ENCODE peak calls at places on chromosomes 13 and 19, in seven cellular contexts. One of them, this sample, is unnamed.

GRCh38 chr19:53944933-53945332 is 17.8 kb upstream of the CACNG8 start:
- DNase-seq in HCT116: no peak
- DNase-seq in upper lobe of right lung: no peak
- DNase-seq in IMR-90: no peak
- DNase-seq in lung: no peak
- DNase-seq in heart left ventricle: no peak
- DNase-seq in tibial nerve: no peak
- DNase-seq in this sample: no peak

GRCh38 chr13:104616990-104617389 is 1550.8 kb upstream of the SLC10A2 start:
- DNase-seq in HCT116: no peak
- DNase-seq in upper lobe of right lung: no peak
- DNase-seq in IMR-90: no peak
- DNase-seq in lung: no peak
- DNase-seq in heart left ventricle: no peak
- DNase-seq in tibial nerve: no peak
- DNase-seq in this sample: no peak

GRCh38 chr13:101144808-101145419 is 271.4 kb downstream of the NALCN start:
- DNase-seq in HCT116: peak
- DNase-seq in upper lobe of right lung: no peak
- DNase-seq in IMR-90: peak
- DNase-seq in lung: no peak
- DNase-seq in heart left ventricle: no peak
- DNase-seq in tibial nerve: no peak
- DNase-seq in this sample: no peak

GRCh38 chr13:108595416-108596257 is 33.8 kb upstream of the MYO16 start:
- DNase-seq in HCT116: no peak
- DNase-seq in upper lobe of right lung: no peak
- DNase-seq in IMR-90: no peak
- DNase-seq in lung: no peak
- DNase-seq in heart left ventricle: no peak
- DNase-seq in tibial nerve: no peak
- DNase-seq in this sample: no peak

GRCh38 chr13:30881191-30881651 is 24.9 kb upstream of the MEDAG start:
- DNase-seq in HCT116: no peak
- DNase-seq in upper lobe of right lung: no peak
- DNase-seq in IMR-90: no peak
- DNase-seq in lung: no peak
- DNase-seq in heart left ventricle: peak
- DNase-seq in tibial nerve: no peak
- DNase-seq in this sample: no peak

GRCh38 chr13:48790996-48791395 is 137.3 kb downstream of the CYSLTR2 start:
- DNase-seq in HCT116: no peak
- DNase-seq in upper lobe of right lung: no peak
- DNase-seq in IMR-90: no peak
- DNase-seq in lung: no peak
- DNase-seq in heart left ventricle: no peak
- DNase-seq in tibial nerve: no peak
- DNase-seq in this sample: no peak

GRCh38 chr13:35810286-35810685 is 320.9 kb downstream of the DCLK1 start:
- DNase-seq in HCT116: no peak
- DNase-seq in upper lobe of right lung: no peak
- DNase-seq in IMR-90: no peak
- DNase-seq in lung: no peak
- DNase-seq in heart left ventricle: no peak
- DNase-seq in tibial nerve: no peak
- DNase-seq in this sample: no peak

GRCh38 chr13:33659894-33660293 is 158.1 kb upstream of the RFC3 start:
- DNase-seq in HCT116: no peak
- DNase-seq in upper lobe of right lung: no peak
- DNase-seq in IMR-90: no peak
- DNase-seq in lung: no peak
- DNase-seq in heart left ventricle: no peak
- DNase-seq in tibial nerve: no peak
- DNase-seq in this sample: no peak

GRCh38 chr13:31538067-31539042 is 201.0 kb upstream of the RXFP2 start:
- DNase-seq in HCT116: peak
- DNase-seq in upper lobe of right lung: no peak
- DNase-seq in IMR-90: peak
- DNase-seq in lung: no peak
- DNase-seq in heart left ventricle: no peak
- DNase-seq in tibial nerve: no peak
- DNase-seq in this sample: no peak

GRCh38 chr13:93620366-93620765 is 393.8 kb downstream of the GPC6 start:
- DNase-seq in HCT116: no peak
- DNase-seq in upper lobe of right lung: no peak
- DNase-seq in IMR-90: no peak
- DNase-seq in lung: no peak
- DNase-seq in heart left ventricle: no peak
- DNase-seq in tibial nerve: no peak
- DNase-seq in this sample: no peak

GRCh38 chr19:1069009-1069779 is 2.2 kb downstream of the ARHGAP45 start:
- DNase-seq in HCT116: no peak
- DNase-seq in upper lobe of right lung: peak
- DNase-seq in IMR-90: no peak
- DNase-seq in lung: peak
- DNase-seq in heart left ventricle: peak
- DNase-seq in tibial nerve: peak
- DNase-seq in this sample: no peak

GRCh38 chr13:27793377-27794074 is 1.2 kb downstream of the GSX1 start:
- DNase-seq in HCT116: no peak
- DNase-seq in upper lobe of right lung: no peak
- DNase-seq in IMR-90: no peak
- DNase-seq in lung: no peak
- DNase-seq in heart left ventricle: no peak
- DNase-seq in tibial nerve: no peak
- DNase-seq in this sample: no peak

GRCh38 chr19:50679177-50680125 is 30.2 kb downstream of the C19orf81 start:
- DNase-seq in HCT116: peak
- DNase-seq in upper lobe of right lung: peak
- DNase-seq in IMR-90: peak
- DNase-seq in lung: peak
- DNase-seq in heart left ventricle: peak
- DNase-seq in tibial nerve: peak
- DNase-seq in this sample: no peak

GRCh38 chr13:76879876-76880270 is 6.3 kb downstream of the KCTD12 start:
- DNase-seq in HCT116: no peak
- DNase-seq in upper lobe of right lung: no peak
- DNase-seq in IMR-90: no peak
- DNase-seq in lung: no peak
- DNase-seq in heart left ventricle: no peak
- DNase-seq in tibial nerve: no peak
- DNase-seq in this sample: no peak

GRCh38 chr19:3653865-3654513 is 27.4 kb upstream of the CACTIN start:
- DNase-seq in HCT116: no peak
- DNase-seq in upper lobe of right lung: no peak
- DNase-seq in IMR-90: no peak
- DNase-seq in lung: no peak
- DNase-seq in heart left ventricle: no peak
- DNase-seq in tibial nerve: no peak
- DNase-seq in this sample: no peak

GRCh38 chr13:51614350-51614786 is 30.1 kb downstream of the WDFY2 start:
- DNase-seq in HCT116: no peak
- DNase-seq in upper lobe of right lung: no peak
- DNase-seq in IMR-90: no peak
- DNase-seq in lung: no peak
- DNase-seq in heart left ventricle: peak
- DNase-seq in tibial nerve: no peak
- DNase-seq in this sample: no peak

GRCh38 chr19:41957838-41958366 is 1.2 kb downstream of the RABAC1 start:
- DNase-seq in HCT116: peak
- DNase-seq in upper lobe of right lung: peak
- DNase-seq in IMR-90: peak
- DNase-seq in lung: peak
- DNase-seq in heart left ventricle: peak
- DNase-seq in tibial nerve: peak
- DNase-seq in this sample: peak

GRCh38 chr13:112144616-112145220 is 77.8 kb downstream of the SOX1 start:
- DNase-seq in HCT116: no peak
- DNase-seq in upper lobe of right lung: peak
- DNase-seq in IMR-90: no peak
- DNase-seq in lung: no peak
- DNase-seq in heart left ventricle: no peak
- DNase-seq in tibial nerve: no peak
- DNase-seq in this sample: no peak

GRCh38 chr13:73767191-73767741 is 366.9 kb downstream of the KLF12 start:
- DNase-seq in HCT116: no peak
- DNase-seq in upper lobe of right lung: no peak
- DNase-seq in IMR-90: peak
- DNase-seq in lung: no peak
- DNase-seq in heart left ventricle: no peak
- DNase-seq in tibial nerve: no peak
- DNase-seq in this sample: no peak

GRCh38 chr19:38919837-38920528 is 8.0 kb upstream of the CCER2 start:
- DNase-seq in HCT116: no peak
- DNase-seq in upper lobe of right lung: no peak
- DNase-seq in IMR-90: no peak
- DNase-seq in lung: no peak
- DNase-seq in heart left ventricle: no peak
- DNase-seq in tibial nerve: no peak
- DNase-seq in this sample: no peak

GRCh38 chr19:38921420-38922274 is 8.9 kb downstream of the SARS2 start:
- DNase-seq in HCT116: no peak
- DNase-seq in upper lobe of right lung: no peak
- DNase-seq in IMR-90: no peak
- DNase-seq in lung: no peak
- DNase-seq in heart left ventricle: no peak
- DNase-seq in tibial nerve: no peak
- DNase-seq in this sample: no peak

GRCh38 chr19:38922482-38922881 is 8.1 kb downstream of the SARS2 start:
- DNase-seq in HCT116: no peak
- DNase-seq in upper lobe of right lung: no peak
- DNase-seq in IMR-90: no peak
- DNase-seq in lung: no peak
- DNase-seq in heart left ventricle: no peak
- DNase-seq in tibial nerve: no peak
- DNase-seq in this sample: no peak

GRCh38 chr19:38918526-38918925 is 6.5 kb upstream of the CCER2 start:
- DNase-seq in HCT116: no peak
- DNase-seq in upper lobe of right lung: no peak
- DNase-seq in IMR-90: no peak
- DNase-seq in lung: no peak
- DNase-seq in heart left ventricle: no peak
- DNase-seq in tibial nerve: no peak
- DNase-seq in this sample: no peak

DNA sequence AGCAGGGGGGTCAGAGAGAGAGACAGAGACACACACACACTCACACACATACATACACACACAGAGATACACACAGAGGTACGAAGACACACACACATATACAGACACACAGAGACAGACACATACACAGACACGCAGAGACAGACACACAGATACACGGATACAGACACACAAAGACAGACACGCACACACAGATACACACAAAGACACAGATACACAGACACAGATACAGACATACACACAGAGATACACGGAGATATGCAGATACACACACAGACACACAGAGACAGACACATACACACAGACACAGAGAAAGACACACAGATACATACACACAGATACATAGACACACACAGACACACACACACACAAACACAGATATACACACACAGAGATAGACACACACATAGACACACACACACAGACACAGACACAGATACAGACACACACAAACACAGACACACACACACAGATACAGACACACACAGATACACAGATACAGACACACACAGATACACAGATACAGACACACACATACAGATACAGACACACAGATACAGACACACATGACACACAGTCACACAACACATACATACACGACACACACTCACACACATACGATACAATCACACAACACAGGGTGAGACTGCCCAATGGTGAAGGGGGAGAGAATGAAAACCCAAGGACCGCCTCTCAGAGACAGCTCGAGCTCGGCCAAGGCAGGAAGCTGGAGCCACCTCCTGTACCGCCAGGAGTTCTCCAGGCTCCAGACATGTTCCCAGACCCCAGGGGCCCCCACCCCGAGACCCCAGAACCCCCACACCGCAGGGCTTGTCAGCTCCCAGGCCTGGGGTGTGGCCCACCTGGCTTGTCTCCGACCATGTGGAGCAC is 8.8 kb upstream of the CCER2 start:
- DNase-seq in HCT116: no peak
- DNase-seq in upper lobe of right lung: no peak
- DNase-seq in IMR-90: no peak
- DNase-seq in lung: no peak
- DNase-seq in heart left ventricle: no peak
- DNase-seq in tibial nerve: no peak
- DNase-seq in this sample: no peak
- H3K27ac ChIP-seq in HCT116: no peak
- H3K27ac ChIP-seq in upper lobe of right lung: no peak
- H3K27ac ChIP-seq in IMR-90: no peak
- H3K27ac ChIP-seq in lung: no peak
- H3K27ac ChIP-seq in heart left ventricle: no peak
- H3K27ac ChIP-seq in tibial nerve: no peak
- H3K27ac ChIP-seq in this sample: no peak

DNA sequence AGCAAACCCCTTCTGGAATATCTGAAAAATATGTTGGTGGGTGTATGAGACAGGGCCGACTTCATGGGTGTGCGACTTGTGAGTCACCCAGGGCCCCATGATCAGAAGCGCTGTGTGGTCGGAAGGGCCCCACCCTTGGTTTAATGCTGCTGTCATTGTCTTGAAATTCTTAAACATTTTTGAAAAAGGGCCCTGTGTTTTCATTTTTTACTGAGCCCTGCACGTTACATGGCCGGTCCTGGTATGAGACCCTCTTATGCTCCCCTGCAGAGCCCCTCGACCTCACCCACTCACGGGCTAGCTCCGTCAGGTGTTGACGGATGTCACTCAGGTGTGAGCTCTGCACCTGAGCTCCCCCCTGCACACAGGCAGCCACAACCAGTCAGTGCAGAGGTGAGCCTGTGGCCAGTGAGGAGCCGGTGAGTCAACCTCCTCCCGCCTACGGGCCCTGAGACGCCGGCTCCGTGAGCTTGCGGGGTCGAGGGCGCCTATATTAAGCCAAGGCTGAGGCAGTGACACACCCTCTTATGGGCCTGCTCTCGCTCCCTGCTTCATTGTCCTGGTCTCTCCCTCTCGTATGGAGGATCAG is 27.7 kb downstream of the GADD45B start:
- DNase-seq in HCT116: peak
- DNase-seq in upper lobe of right lung: no peak
- DNase-seq in IMR-90: peak
- DNase-seq in lung: no peak
- DNase-seq in heart left ventricle: no peak
- DNase-seq in tibial nerve: no peak
- DNase-seq in this sample: no peak
- H3K27ac ChIP-seq in HCT116: peak
- H3K27ac ChIP-seq in upper lobe of right lung: no peak
- H3K27ac ChIP-seq in IMR-90: peak
- H3K27ac ChIP-seq in lung: no peak
- H3K27ac ChIP-seq in heart left ventricle: no peak
- H3K27ac ChIP-seq in tibial nerve: no peak
- H3K27ac ChIP-seq in this sample: peak

GRCh38 chr13:114099191-114099590 is 33.2 kb downstream of the RASA3 start:
- DNase-seq in HCT116: peak
- DNase-seq in upper lobe of right lung: peak
- DNase-seq in IMR-90: peak
- DNase-seq in lung: no peak
- DNase-seq in heart left ventricle: peak
- DNase-seq in tibial nerve: peak
- DNase-seq in this sample: no peak
- H3K27ac ChIP-seq in HCT116: peak
- H3K27ac ChIP-seq in upper lobe of right lung: no peak
- H3K27ac ChIP-seq in IMR-90: peak
- H3K27ac ChIP-seq in lung: no peak
- H3K27ac ChIP-seq in heart left ventricle: no peak
- H3K27ac ChIP-seq in tibial nerve: peak
- H3K27ac ChIP-seq in this sample: no peak

GRCh38 chr19:36152886-36153525 is 759 bp upstream of the COX7A1 start:
- DNase-seq in HCT116: no peak
- DNase-seq in upper lobe of right lung: no peak
- DNase-seq in IMR-90: peak
- DNase-seq in lung: no peak
- DNase-seq in heart left ventricle: no peak
- DNase-seq in tibial nerve: no peak
- DNase-seq in this sample: no peak
- H3K27ac ChIP-seq in HCT116: no peak
- H3K27ac ChIP-seq in upper lobe of right lung: peak
- H3K27ac ChIP-seq in IMR-90: no peak
- H3K27ac ChIP-seq in lung: peak
- H3K27ac ChIP-seq in heart left ventricle: peak
- H3K27ac ChIP-seq in tibial nerve: peak
- H3K27ac ChIP-seq in this sample: no peak